ENCODE peak calls at places on chromosomes 7 and 10, in ten cellular contexts. E is GM20000; F is activated CD4-positive, alpha-beta T cell treated with anti-CD3 and anti-CD28 coated beads, Interleukin-2, amount 50 U/mL, for 1 hour; G is stimulated activated naive CD4-positive, alpha-beta T cell; L is adrenal gland; R is GM03348; X is NCI-H2081; T is OCI-M1; B is ELR; U is T-helper 17 cell. W is an unnamed sample.

GRCh38 chr10:395665-396064 is 260.4 kb downstream of the ZMYND11 start:
- DNase-seq in R (no peak), F (no peak), L (no peak), B (no peak), T (no peak), G (no peak), U (no peak), X (no peak), E (no peak), W (no peak)

GRCh38 chr10:101630420-101630920 is 42.3 kb downstream of the DPCD start:
- DNase-seq in U (no peak), F (no peak), B (no peak), R (no peak), X (no peak), G (no peak), L (no peak), T (no peak), E (no peak), W (no peak)

GRCh38 chr7:23490357-23491131 is 20.3 kb upstream of the IGF2BP3 start:
- DNase-seq in T (peak), U (peak), E (peak), X (peak), F (peak), B (peak), G (peak), R (peak), L (peak), W (peak)

GRCh38 chr7:1675036-1675671 is 5.1 kb downstream of the ELFN1 start:
- DNase-seq in B (no peak), X (no peak), L (peak), R (no peak), G (no peak), U (no peak), E (no peak), F (no peak), T (no peak), W (no peak)

GRCh38 chr7:46494026-46494425 is 573.0 kb upstream of the IGFBP3 start:
- DNase-seq in L (no peak), R (peak), B (peak), E (no peak), X (no peak), G (no peak), U (no peak), T (no peak), F (no peak), W (no peak)

GRCh38 chr7:105096306-105096705 is 82.3 kb downstream of the KMT2E start:
- DNase-seq in L (no peak), T (no peak), G (no peak), F (no peak), B (no peak), X (no peak), R (no peak), E (no peak), U (no peak), W (no peak)

GRCh38 chr10:132397671-132398565 is 918 bp downstream of the PWWP2B start:
- DNase-seq in F (peak), E (no peak), R (peak), U (peak), T (peak), X (no peak), G (peak), L (peak), B (peak), W (no peak)

GRCh38 chr7:99499356-99499712 is 747 bp downstream of the ZNF394 start:
- DNase-seq in B (peak), T (peak), R (peak), F (no peak), E (no peak), X (no peak), U (no peak), L (no peak), G (peak), W (peak)

GRCh38 chr10:14325325-14325955 is 5.3 kb downstream of the FRMD4A start:
- DNase-seq in U (no peak), R (no peak), E (peak), F (peak), T (peak), L (peak), B (peak), G (peak), X (no peak), W (peak)

GRCh38 chr7:16167531-16167930 is 253.8 kb downstream of the CRPPA start:
- DNase-seq in T (no peak), X (no peak), R (no peak), L (no peak), E (no peak), F (no peak), U (no peak), G (no peak), B (no peak), W (no peak)

GRCh38 chr7:98617960-98618418 is 904 bp downstream of the NPTX2 start:
- DNase-seq in B (no peak), E (no peak), R (no peak), T (no peak), X (no peak), G (no peak), F (no peak), L (peak), U (no peak), W (no peak)

GRCh38 chr10:102120987-102121738 is 995 bp upstream of the LDB1 start:
- DNase-seq in X (no peak), F (peak), R (peak), L (peak), U (no peak), T (peak), B (peak), G (no peak), E (no peak), W (no peak)

GRCh38 chr10:13775786-13776780 is 189.3 kb downstream of the PRPF18 start:
- DNase-seq in G (no peak), B (peak), T (no peak), L (no peak), U (no peak), R (peak), E (no peak), F (no peak), X (no peak), W (no peak)

GRCh38 chr10:30915141-30915540 is 116.5 kb downstream of the ZNF438 start:
- DNase-seq in X (no peak), F (no peak), B (peak), R (no peak), L (no peak), G (no peak), U (no peak), T (peak), E (no peak), W (no peak)

GRCh38 chr10:124956764-124957163 is 14.8 kb downstream of the ZRANB1 start:
- DNase-seq in X (no peak), L (no peak), E (no peak), R (no peak), F (no peak), T (no peak), U (no peak), G (no peak), B (no peak), W (no peak)

W was measured in germinal center.